ENCODE peak calls at places on chromosome 11, in ten cellular contexts. One of them, this sample, is unnamed.

GRCh38 chr11:108498046-108498815 is at the start of gene POGLUT3:
- DNase-seq in KG1: no peak
- DNase-seq in breast epithelium: no peak
- DNase-seq in stimulated activated CD8-positive, alpha-beta memory T cell treated with anti-CD3 and anti-CD28 coated beads, Interleukin-15, amount 100 ng/mL, for 1 hour: no peak
- DNase-seq in naive thymus-derived CD4-positive, alpha-beta T cell: peak; percentile 57
- DNase-seq in hepatic stellate cell: peak; percentile 64
- DNase-seq in activated CD8-positive, alpha-beta memory T cell treated with anti-CD3 and anti-CD28 coated beads for 1 hour: no peak
- DNase-seq in left lung: peak; percentile 92
- DNase-seq in fibroblast of lung: peak; percentile 58
- DNase-seq in GM23248: peak; percentile 75
- DNase-seq in this sample: peak; percentile 35

GRCh38 chr11:116167706-116168458 is 604.9 kb downstream of the BUD13 start:
- DNase-seq in KG1: no peak
- DNase-seq in GM23248: no peak
- DNase-seq in stimulated activated CD8-positive, alpha-beta memory T cell treated with anti-CD3 and anti-CD28 coated beads, Interleukin-15, amount 100 ng/mL, for 1 hour: no peak
- DNase-seq in breast epithelium: no peak
- DNase-seq in activated CD8-positive, alpha-beta memory T cell treated with anti-CD3 and anti-CD28 coated beads for 1 hour: no peak
- DNase-seq in left lung: no peak
- DNase-seq in fibroblast of lung: no peak
- DNase-seq in hepatic stellate cell: no peak
- DNase-seq in naive thymus-derived CD4-positive, alpha-beta T cell: no peak
- DNase-seq in this sample: no peak

GRCh38 chr11:33624082-33624481 is 76.5 kb downstream of the C11orf91 start:
- DNase-seq in naive thymus-derived CD4-positive, alpha-beta T cell: no peak
- DNase-seq in fibroblast of lung: peak; percentile 48
- DNase-seq in hepatic stellate cell: no peak
- DNase-seq in left lung: no peak
- DNase-seq in activated CD8-positive, alpha-beta memory T cell treated with anti-CD3 and anti-CD28 coated beads for 1 hour: no peak
- DNase-seq in breast epithelium: no peak
- DNase-seq in KG1: no peak
- DNase-seq in GM23248: no peak
- DNase-seq in stimulated activated CD8-positive, alpha-beta memory T cell treated with anti-CD3 and anti-CD28 coated beads, Interleukin-15, amount 100 ng/mL, for 1 hour: no peak
- DNase-seq in this sample: no peak

GRCh38 chr11:116114198-116114651 is 610.0 kb upstream of the CADM1 start:
- DNase-seq in KG1: no peak
- DNase-seq in stimulated activated CD8-positive, alpha-beta memory T cell treated with anti-CD3 and anti-CD28 coated beads, Interleukin-15, amount 100 ng/mL, for 1 hour: no peak
- DNase-seq in fibroblast of lung: no peak
- DNase-seq in breast epithelium: no peak
- DNase-seq in hepatic stellate cell: no peak
- DNase-seq in GM23248: no peak
- DNase-seq in naive thymus-derived CD4-positive, alpha-beta T cell: no peak
- DNase-seq in activated CD8-positive, alpha-beta memory T cell treated with anti-CD3 and anti-CD28 coated beads for 1 hour: no peak
- DNase-seq in left lung: no peak
- DNase-seq in this sample: peak; percentile 21

GRCh38 chr11:29916040-29916439 is 100.8 kb downstream of the KCNA4 start:
- DNase-seq in left lung: no peak
- DNase-seq in activated CD8-positive, alpha-beta memory T cell treated with anti-CD3 and anti-CD28 coated beads for 1 hour: no peak
- DNase-seq in breast epithelium: no peak
- DNase-seq in KG1: no peak
- DNase-seq in naive thymus-derived CD4-positive, alpha-beta T cell: no peak
- DNase-seq in hepatic stellate cell: no peak
- DNase-seq in stimulated activated CD8-positive, alpha-beta memory T cell treated with anti-CD3 and anti-CD28 coated beads, Interleukin-15, amount 100 ng/mL, for 1 hour: no peak
- DNase-seq in GM23248: no peak
- DNase-seq in fibroblast of lung: no peak
- DNase-seq in this sample: no peak

GRCh38 chr11:74449369-74449931 is 17.9 kb downstream of the KCNE3 start:
- DNase-seq in stimulated activated CD8-positive, alpha-beta memory T cell treated with anti-CD3 and anti-CD28 coated beads, Interleukin-15, amount 100 ng/mL, for 1 hour: peak; percentile 4
- DNase-seq in GM23248: peak; percentile 92
- DNase-seq in fibroblast of lung: peak; percentile 84
- DNase-seq in naive thymus-derived CD4-positive, alpha-beta T cell: peak; percentile 67
- DNase-seq in activated CD8-positive, alpha-beta memory T cell treated with anti-CD3 and anti-CD28 coated beads for 1 hour: peak; percentile 13
- DNase-seq in left lung: no peak
- DNase-seq in hepatic stellate cell: peak; percentile 51
- DNase-seq in KG1: peak; percentile 91
- DNase-seq in breast epithelium: no peak
- DNase-seq in this sample: peak; percentile 75

GRCh38 chr11:33976351-33977199 is 75.0 kb upstream of the CAPRIN1 start:
- DNase-seq in hepatic stellate cell: no peak
- DNase-seq in breast epithelium: no peak
- DNase-seq in GM23248: peak; percentile 65
- DNase-seq in naive thymus-derived CD4-positive, alpha-beta T cell: no peak
- DNase-seq in activated CD8-positive, alpha-beta memory T cell treated with anti-CD3 and anti-CD28 coated beads for 1 hour: no peak
- DNase-seq in KG1: no peak
- DNase-seq in fibroblast of lung: peak; percentile 47
- DNase-seq in stimulated activated CD8-positive, alpha-beta memory T cell treated with anti-CD3 and anti-CD28 coated beads, Interleukin-15, amount 100 ng/mL, for 1 hour: no peak
- DNase-seq in left lung: no peak
- DNase-seq in this sample: no peak

GRCh38 chr11:110947100-110947499 is 234.9 kb upstream of the ARHGAP20 start:
- DNase-seq in KG1: no peak
- DNase-seq in hepatic stellate cell: no peak
- DNase-seq in GM23248: no peak
- DNase-seq in naive thymus-derived CD4-positive, alpha-beta T cell: no peak
- DNase-seq in activated CD8-positive, alpha-beta memory T cell treated with anti-CD3 and anti-CD28 coated beads for 1 hour: no peak
- DNase-seq in breast epithelium: no peak
- DNase-seq in stimulated activated CD8-positive, alpha-beta memory T cell treated with anti-CD3 and anti-CD28 coated beads, Interleukin-15, amount 100 ng/mL, for 1 hour: no peak
- DNase-seq in fibroblast of lung: no peak
- DNase-seq in left lung: no peak
- DNase-seq in this sample: no peak

GRCh38 chr11:45848654-45849081 is 1.4 kb downstream of the CRY2 start:
- DNase-seq in left lung: no peak
- DNase-seq in stimulated activated CD8-positive, alpha-beta memory T cell treated with anti-CD3 and anti-CD28 coated beads, Interleukin-15, amount 100 ng/mL, for 1 hour: no peak
- DNase-seq in breast epithelium: peak; percentile 58
- DNase-seq in fibroblast of lung: no peak
- DNase-seq in KG1: no peak
- DNase-seq in naive thymus-derived CD4-positive, alpha-beta T cell: no peak
- DNase-seq in hepatic stellate cell: no peak
- DNase-seq in activated CD8-positive, alpha-beta memory T cell treated with anti-CD3 and anti-CD28 coated beads for 1 hour: no peak
- DNase-seq in GM23248: peak; percentile 36
- DNase-seq in this sample: no peak

GRCh38 chr11:125075900-125076317 is 12.8 kb downstream of the SLC37A2 start:
- DNase-seq in breast epithelium: no peak
- DNase-seq in fibroblast of lung: no peak
- DNase-seq in naive thymus-derived CD4-positive, alpha-beta T cell: no peak
- DNase-seq in hepatic stellate cell: no peak
- DNase-seq in KG1: no peak
- DNase-seq in left lung: no peak
- DNase-seq in stimulated activated CD8-positive, alpha-beta memory T cell treated with anti-CD3 and anti-CD28 coated beads, Interleukin-15, amount 100 ng/mL, for 1 hour: no peak
- DNase-seq in activated CD8-positive, alpha-beta memory T cell treated with anti-CD3 and anti-CD28 coated beads for 1 hour: no peak
- DNase-seq in GM23248: peak; percentile 72
- DNase-seq in this sample: no peak